ENCODE peak calls at places on chromosomes 16 and 17, in five cellular contexts. One of them, this sample, is unnamed. For H3K27me3, the result is how much of the 10 kb centered on the place peaks cover.

GRCh38 chr17:40018211-40019121 is 3.2 kb downstream of the CSF3 start:
- DNase-seq in adrenal gland: no peak
- DNase-seq in IMR-90: no peak
- DNase-seq in tibial nerve: no peak
- DNase-seq in H1: peak
- DNase-seq in this sample: peak

GRCh38 chr17:15981646-15982580 is 17.6 kb downstream of the ZSWIM7 start:
- DNase-seq in adrenal gland: no peak
- DNase-seq in IMR-90: peak
- DNase-seq in tibial nerve: no peak
- DNase-seq in H1: no peak
- DNase-seq in this sample: no peak

GRCh38 chr17:61000911-61001310 is 323.3 kb downstream of the BCAS3 start:
- DNase-seq in adrenal gland: no peak
- DNase-seq in IMR-90: peak
- DNase-seq in tibial nerve: no peak
- DNase-seq in H1: no peak
- DNase-seq in this sample: no peak

GRCh38 chr17:2796164-2797140 is at the start of gene RAP1GAP2:
- DNase-seq in adrenal gland: no peak
- DNase-seq in IMR-90: no peak
- DNase-seq in tibial nerve: peak
- DNase-seq in H1: no peak
- DNase-seq in this sample: peak

GRCh38 chr17:16283705-16284104 is 66.7 kb downstream of the PIGL start:
- DNase-seq in adrenal gland: no peak
- DNase-seq in IMR-90: peak
- DNase-seq in tibial nerve: no peak
- DNase-seq in H1: no peak
- DNase-seq in this sample: no peak

GRCh38 chr17:76265624-76266243 is 586 bp downstream of the UBALD2 start:
- DNase-seq in adrenal gland: peak
- DNase-seq in IMR-90: peak
- DNase-seq in tibial nerve: no peak
- DNase-seq in H1: peak
- DNase-seq in this sample: peak

GRCh38 chr17:561118-561517 is 153.5 kb downstream of the VPS53 start:
- DNase-seq in adrenal gland: no peak
- DNase-seq in IMR-90: peak
- DNase-seq in tibial nerve: no peak
- DNase-seq in H1: no peak
- DNase-seq in this sample: no peak

GRCh38 chr17:13306310-13306962 is 288.6 kb upstream of the ELAC2 start:
- DNase-seq in adrenal gland: peak
- DNase-seq in IMR-90: peak
- DNase-seq in tibial nerve: no peak
- DNase-seq in H1: peak
- DNase-seq in this sample: peak

GRCh38 chr16:84718-85452 is 6.9 kb downstream of the MPG start:
- DNase-seq in adrenal gland: peak
- DNase-seq in IMR-90: peak
- DNase-seq in tibial nerve: peak
- DNase-seq in H1: no peak
- DNase-seq in this sample: peak

GRCh38 chr17:58531661-58532554 is 17.5 kb upstream of the MTMR4 start:
- DNase-seq in adrenal gland: peak
- DNase-seq in IMR-90: peak
- DNase-seq in tibial nerve: no peak
- DNase-seq in H1: peak
- DNase-seq in this sample: peak

GRCh38 chr17:80319262-80319998 is 58.8 kb downstream of the RNF213 start:
- DNase-seq in adrenal gland: no peak
- DNase-seq in IMR-90: no peak
- DNase-seq in tibial nerve: no peak
- DNase-seq in H1: no peak
- DNase-seq in this sample: no peak

GRCh38 chr17:57561072-57561861 is 183.8 kb downstream of the CCDC182 start:
- DNase-seq in adrenal gland: no peak
- DNase-seq in IMR-90: no peak
- DNase-seq in tibial nerve: no peak
- DNase-seq in H1: no peak
- DNase-seq in this sample: no peak

GRCh38 chr16:81709369-81709900 is 69.7 kb upstream of the PLCG2 start:
- DNase-seq in adrenal gland: no peak
- DNase-seq in IMR-90: no peak
- DNase-seq in tibial nerve: no peak
- DNase-seq in H1: no peak
- DNase-seq in this sample: peak

GRCh38 chr16:57039148-57039812 is 49.9 kb downstream of the NLRC5 start:
- DNase-seq in adrenal gland: no peak
- DNase-seq in IMR-90: peak
- DNase-seq in tibial nerve: no peak
- DNase-seq in H1: no peak
- DNase-seq in this sample: no peak

GRCh38 chr17:13283606-13284005 is 265.8 kb upstream of the ELAC2 start:
- DNase-seq in adrenal gland: no peak
- DNase-seq in IMR-90: no peak
- DNase-seq in tibial nerve: no peak
- DNase-seq in H1: no peak
- DNase-seq in this sample: no peak

DNA sequence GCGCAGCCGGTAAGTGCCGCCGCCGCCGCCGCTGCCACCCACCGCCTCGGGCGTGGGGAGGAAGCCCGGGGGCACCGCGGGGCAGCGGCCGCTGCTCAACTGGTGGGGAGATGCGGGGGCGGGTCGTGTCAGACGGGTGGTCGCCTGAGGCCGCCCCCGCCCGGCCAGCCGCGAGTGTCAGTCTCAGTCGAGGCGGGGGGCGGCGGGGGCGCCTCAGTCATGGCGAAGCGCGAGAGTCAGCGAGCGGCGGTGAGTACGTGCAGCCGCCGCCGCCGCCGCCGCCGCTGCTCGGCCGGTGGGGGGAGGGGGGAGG is 76.2 kb downstream of the CHD9 start:
- DNase-seq in adrenal gland: no peak
- DNase-seq in IMR-90: no peak
- DNase-seq in tibial nerve: no peak
- DNase-seq in H1: no peak
- DNase-seq in this sample: no peak
- H3K4me3 ChIP-seq in adrenal gland: peak
- H3K4me3 ChIP-seq in IMR-90: peak
- H3K4me3 ChIP-seq in tibial nerve: peak
- H3K4me3 ChIP-seq in H1: peak
- H3K4me3 ChIP-seq in this sample: peak

GRCh38 chr17:38674013-38674748 is 576 bp downstream of the EPOP start:
- DNase-seq in adrenal gland: no peak
- DNase-seq in IMR-90: no peak
- DNase-seq in tibial nerve: no peak
- DNase-seq in H1: peak
- DNase-seq in this sample: peak
- H3K27me3 ChIP-seq in adrenal gland: under half
- H3K27me3 ChIP-seq in IMR-90: half or more
- H3K27me3 ChIP-seq in tibial nerve: half or more
- H3K27me3 ChIP-seq in H1: under half
- H3K27me3 ChIP-seq in this sample: under half

GRCh38 chr17:4465786-4466185 is 32.0 kb downstream of the SPNS3 start:
- DNase-seq in adrenal gland: no peak
- DNase-seq in IMR-90: no peak
- DNase-seq in tibial nerve: no peak
- DNase-seq in H1: no peak
- DNase-seq in this sample: no peak
- TF ChIP-seq POLR2A in adrenal gland: no peak
- TF ChIP-seq POLR2A in IMR-90: no peak
- TF ChIP-seq POLR2A in tibial nerve: no peak
- TF ChIP-seq POLR2A in H1: no peak
- TF ChIP-seq POLR2A in this sample: no peak

DNA sequence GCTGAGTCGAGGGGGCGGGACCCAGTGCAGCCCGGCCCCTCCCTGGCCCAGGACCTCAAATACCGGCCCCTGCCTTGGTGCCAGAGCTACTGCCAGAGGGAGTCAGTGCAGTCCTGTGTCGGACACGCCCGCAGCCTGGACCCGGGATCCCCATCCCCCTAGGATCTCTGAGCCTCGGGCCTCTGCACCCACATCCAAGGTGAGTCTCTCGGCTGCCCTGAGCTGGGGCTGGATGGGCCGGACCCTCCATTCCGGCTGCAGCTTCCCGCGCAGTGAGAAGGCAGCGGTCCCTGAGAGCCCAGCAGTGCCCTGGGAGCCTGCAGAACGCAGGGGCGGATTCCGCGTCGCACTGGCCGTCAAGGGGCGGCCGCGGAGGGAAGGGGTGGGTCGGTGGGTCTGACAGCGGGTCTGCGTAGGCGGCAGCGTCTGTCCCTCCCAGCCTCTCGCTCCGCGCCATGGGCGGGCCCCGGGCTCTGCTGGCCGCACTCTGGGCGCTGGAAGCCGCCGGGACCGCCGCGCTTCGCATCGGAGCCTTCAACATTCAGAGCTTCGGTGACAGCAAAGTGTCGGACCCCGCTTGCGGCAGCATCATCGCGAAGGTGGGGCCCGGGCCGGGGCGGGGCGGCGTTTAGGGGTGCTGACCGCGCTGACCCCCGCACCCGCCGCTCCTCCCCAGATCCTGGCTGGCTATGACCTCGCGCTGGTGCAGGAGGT is at the start of gene DNASE1L2:
- DNase-seq in adrenal gland: no peak
- DNase-seq in IMR-90: no peak
- DNase-seq in tibial nerve: no peak
- DNase-seq in H1: peak
- DNase-seq in this sample: no peak
- H3K4me3 ChIP-seq in adrenal gland: peak
- H3K4me3 ChIP-seq in IMR-90: peak
- H3K4me3 ChIP-seq in tibial nerve: no peak
- H3K4me3 ChIP-seq in H1: peak
- H3K4me3 ChIP-seq in this sample: peak

GRCh38 chr17:49907279-49907678 is 59.4 kb upstream of the TAC4 start:
- DNase-seq in adrenal gland: no peak
- DNase-seq in IMR-90: no peak
- DNase-seq in tibial nerve: no peak
- DNase-seq in H1: no peak
- DNase-seq in this sample: no peak

GRCh38 chr17:49903523-49903922 is 55.7 kb upstream of the TAC4 start:
- DNase-seq in adrenal gland: no peak
- DNase-seq in IMR-90: no peak
- DNase-seq in tibial nerve: no peak
- DNase-seq in H1: no peak
- DNase-seq in this sample: no peak

GRCh38 chr17:49904904-49905303 is 57.0 kb upstream of the TAC4 start:
- DNase-seq in adrenal gland: no peak
- DNase-seq in IMR-90: no peak
- DNase-seq in tibial nerve: no peak
- DNase-seq in H1: no peak
- DNase-seq in this sample: no peak

GRCh38 chr17:49908782-49909714 is 59.9 kb upstream of the DLX4 start:
- DNase-seq in adrenal gland: no peak
- DNase-seq in IMR-90: no peak
- DNase-seq in tibial nerve: no peak
- DNase-seq in H1: no peak
- DNase-seq in this sample: no peak

GRCh38 chr17:49906511-49907136 is 58.8 kb upstream of the TAC4 start:
- DNase-seq in adrenal gland: no peak
- DNase-seq in IMR-90: no peak
- DNase-seq in tibial nerve: no peak
- DNase-seq in H1: no peak
- DNase-seq in this sample: no peak
- H3K27me3 ChIP-seq in adrenal gland: half or more
- H3K27me3 ChIP-seq in IMR-90: half or more
- H3K27me3 ChIP-seq in tibial nerve: half or more
- H3K27me3 ChIP-seq in H1: under half
- H3K27me3 ChIP-seq in this sample: half or more

GRCh38 chr17:1716912-1717695 is 6.9 kb upstream of the TLCD2 start:
- DNase-seq in adrenal gland: peak
- DNase-seq in IMR-90: peak
- DNase-seq in tibial nerve: peak
- DNase-seq in H1: peak
- DNase-seq in this sample: peak
- TF ChIP-seq POLR2A in adrenal gland: peak
- TF ChIP-seq POLR2A in IMR-90: peak
- TF ChIP-seq POLR2A in tibial nerve: peak
- TF ChIP-seq POLR2A in H1: peak
- TF ChIP-seq POLR2A in this sample: peak

This sample was measured in heart left ventricle.